ENCODE peak calls at places on chromosome 12, in six cellular contexts. B, P, S, D, K and N are unnamed samples.

GRCh38 chr12:62724285-62724684 is 210.7 kb downstream of the PPM1H start:
- DNase-seq in B (no peak), P (no peak), S (no peak), D (no peak), K (no peak), N (no peak)

GRCh38 chr12:128353271-128353670 is 86.3 kb downstream of the TMEM132C start:
- DNase-seq in B (no peak), P (no peak), S (no peak), D (no peak), K (no peak), N (no peak)

GRCh38 chr12:42426733-42427132 is 100.8 kb downstream of the PPHLN1 start:
- DNase-seq in B (no peak), P (no peak), S (no peak), D (no peak), K (peak; percentile 74), N (no peak)

GRCh38 chr12:112381421-112381897 is 772 bp downstream of the HECTD4 start:
- DNase-seq in B (peak; percentile 18), P (peak; percentile 51), S (no peak), D (no peak), K (peak; percentile 56), N (no peak)

GRCh38 chr12:51377099-51377984 is 13.9 kb downstream of the GALNT6 start:
- DNase-seq in B (no peak), P (no peak), S (no peak), D (no peak), K (no peak), N (no peak)

GRCh38 chr12:104339663-104340062 is 36.1 kb downstream of the EID3 start:
- DNase-seq in B (no peak), P (no peak), S (no peak), D (no peak), K (no peak), N (no peak)

GRCh38 chr12:78568326-78569020 is 296.1 kb upstream of the SYT1 start:
- DNase-seq in B (no peak), P (no peak), S (no peak), D (no peak), K (peak; percentile 71), N (no peak)

GRCh38 chr12:69688021-69688420 is 11.1 kb downstream of the BEST3 start:
- DNase-seq in B (no peak), P (no peak), S (peak; percentile 20), D (no peak), K (peak; percentile 75), N (no peak)

GRCh38 chr12:63323942-63324341 is 172.9 kb upstream of the AVPR1A start:
- DNase-seq in B (no peak), P (no peak), S (no peak), D (no peak), K (no peak), N (no peak)

DNA sequence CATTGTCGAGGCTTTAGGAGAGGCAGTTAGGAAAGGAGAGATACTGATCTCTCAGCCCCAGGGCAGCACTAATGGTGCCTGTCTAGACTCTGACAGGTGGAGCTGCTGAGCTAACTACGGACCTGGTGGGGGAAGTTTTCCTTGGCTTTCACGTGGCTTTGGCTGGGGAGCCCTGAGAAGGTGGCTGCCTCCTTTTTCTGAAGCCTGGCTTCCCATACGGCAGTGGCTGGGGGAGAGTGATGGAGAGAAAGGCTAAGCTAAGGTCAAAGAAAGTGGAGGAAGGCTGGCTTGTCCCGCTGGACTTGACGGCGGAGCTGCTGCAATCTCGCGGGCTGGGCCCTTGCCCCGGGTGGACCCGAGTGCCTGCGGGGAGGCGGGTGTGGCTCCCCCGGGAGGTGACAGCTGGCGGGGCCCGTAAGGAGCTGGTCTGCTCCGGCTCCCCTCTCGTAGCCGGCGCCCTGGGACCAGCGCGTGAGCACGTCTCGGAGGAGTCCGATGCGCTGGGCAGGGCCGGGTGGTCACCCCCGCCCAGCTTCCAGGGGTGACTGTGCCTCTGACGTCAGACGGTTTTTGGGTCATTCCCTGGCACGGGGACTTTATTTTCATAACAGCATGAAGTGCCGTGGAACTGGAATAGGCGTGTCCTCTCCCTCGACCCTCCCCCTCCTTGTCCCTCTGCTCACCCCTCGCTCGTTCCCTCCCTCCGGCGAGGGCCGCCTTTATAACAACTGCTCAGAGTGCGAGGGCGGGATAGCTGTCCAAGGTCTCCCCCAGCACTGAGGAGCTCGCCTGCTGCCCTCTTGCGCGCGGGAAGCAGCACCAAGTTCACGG is at the start of gene GPRC5A:
- DNase-seq in B (peak; percentile 76), P (peak; percentile 92), S (peak; percentile 87), D (peak; percentile 96), K (peak; percentile 97), N (peak; percentile 95)
- H3K27ac ChIP-seq in B (peak within 1 kb of the TSS; percentile 47), P (peak within 1 kb of the TSS; percentile 96), S (peak within 1 kb of the TSS; percentile 72), D (peak within 1 kb of the TSS; percentile 84), K (peak within 1 kb of the TSS; percentile 99), N (peak within 1 kb of the TSS; percentile 81)

DNA sequence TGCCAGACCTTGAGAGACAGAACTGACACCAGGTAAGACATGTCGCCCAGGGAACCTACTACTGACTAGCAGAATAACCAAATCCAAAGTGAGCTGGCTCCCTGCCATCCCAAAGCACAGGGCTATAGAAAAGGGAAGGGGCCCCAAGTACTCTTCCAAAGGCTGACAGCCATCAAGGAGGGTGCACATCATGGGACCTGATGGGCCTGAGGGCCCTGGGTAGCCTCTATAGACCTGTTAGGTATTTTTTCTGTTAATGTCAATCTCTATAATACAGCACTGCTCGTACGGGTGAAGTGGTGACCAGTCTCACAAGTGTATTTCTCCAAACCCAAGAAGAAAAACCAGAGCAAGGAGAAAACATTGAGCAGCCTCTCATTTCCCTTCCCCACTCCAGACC is 171.6 kb downstream of the ITPR2 start:
- DNase-seq in B (no peak), P (no peak), S (no peak), D (no peak), K (no peak), N (no peak)
- H3K36me3 ChIP-seq in B (peaks cover 38% of the 10 kb centered on the region), P (no peaks in the 10 kb centered on the region), S (peaks cover 2% of the 10 kb centered on the region), D (no peaks in the 10 kb centered on the region), K (no peaks in the 10 kb centered on the region), N (no peaks in the 10 kb centered on the region)

DNA sequence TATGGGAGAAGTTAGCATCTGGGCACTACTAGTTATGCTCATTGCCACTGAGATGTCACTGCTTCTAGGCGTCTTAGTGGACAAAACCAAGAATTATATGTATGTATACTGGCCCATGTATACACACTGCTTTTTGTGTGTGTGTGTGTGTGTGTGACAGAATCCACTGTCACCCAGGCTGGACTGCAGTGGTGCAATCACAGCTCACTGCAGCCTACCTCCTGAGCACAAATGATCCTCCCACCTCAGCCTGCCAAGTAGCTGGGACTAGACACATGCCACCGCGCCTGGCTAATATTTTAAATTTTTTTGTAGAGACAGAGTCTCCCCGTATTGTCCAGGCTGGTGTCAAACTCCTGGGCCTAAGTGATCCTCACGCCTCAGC is 25.2 kb downstream of the LIMA1 start:
- DNase-seq in B (peak; percentile 32), P (no peak), S (peak; percentile 53), D (no peak), K (no peak), N (no peak)
- H3K27ac ChIP-seq in B (peak overlapping the region; percentile 80), P (peak overlapping the region; percentile 79), S (peak overlapping the region; percentile 80), D (peak overlapping the region; percentile 87), K (peak overlapping the region; percentile 60), N (peak overlapping the region; percentile 68)

GRCh38 chr12:115966376-115966775 is 311.1 kb downstream of the MED13L start:
- DNase-seq in B (no peak), P (no peak), S (no peak), D (no peak), K (no peak), N (no peak)
- H3K36me3 ChIP-seq in B (peaks cover 93% of the 10 kb centered on the region), P (no peaks in the 10 kb centered on the region), S (no peaks in the 10 kb centered on the region), D (no peaks in the 10 kb centered on the region), K (peaks cover 48% of the 10 kb centered on the region), N (peaks cover 71% of the 10 kb centered on the region)

GRCh38 chr12:1993341-1993740 is 10.9 kb downstream of the DCP1B start:
- DNase-seq in B (no peak), P (no peak), S (no peak), D (no peak), K (peak; percentile 86), N (no peak)

GRCh38 chr12:1993871-1994371 is 10.3 kb downstream of the DCP1B start:
- DNase-seq in B (no peak), P (peak; percentile 78), S (no peak), D (no peak), K (peak; percentile 46), N (no peak)

GRCh38 chr12:1995205-1995896 is 8.9 kb downstream of the DCP1B start:
- DNase-seq in B (no peak), P (no peak), S (no peak), D (no peak), K (no peak), N (no peak)

GRCh38 chr12:1994429-1995143 is 9.7 kb downstream of the DCP1B start:
- DNase-seq in B (no peak), P (no peak), S (no peak), D (no peak), K (no peak), N (no peak)

GRCh38 chr12:1992732-1993131 is 11.5 kb downstream of the DCP1B start:
- DNase-seq in B (no peak), P (no peak), S (no peak), D (no peak), K (peak; percentile 25), N (no peak)
- H3K27ac ChIP-seq in B (no peak overlapping the region), P (peak overlapping the region; percentile 66), S (no peak overlapping the region), D (peak overlapping the region; percentile 44), K (peak overlapping the region; percentile 69), N (peak overlapping the region; percentile 75)

DNA sequence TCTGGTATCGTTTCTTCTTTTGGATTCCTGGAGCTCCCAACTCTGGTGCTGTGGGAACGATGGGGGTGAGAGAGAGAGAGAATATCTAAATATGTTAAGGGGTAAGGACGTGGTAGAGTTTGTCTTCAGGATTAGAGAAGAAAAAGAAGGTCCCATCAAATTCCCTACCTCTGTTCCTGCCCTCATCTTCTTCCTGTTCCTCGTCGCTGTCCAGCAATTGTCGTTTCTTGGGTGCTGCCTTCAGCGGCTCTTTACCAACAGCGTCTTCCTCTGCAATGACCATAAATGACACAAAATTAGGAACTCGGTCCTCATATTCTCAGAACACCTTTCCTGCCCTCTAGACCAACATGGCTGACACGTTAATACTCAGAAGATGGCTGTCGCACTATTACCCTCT is 31.5 kb downstream of the TIMELESS start:
- DNase-seq in B (no peak), P (no peak), S (no peak), D (no peak), K (no peak), N (no peak)
- H3K36me3 ChIP-seq in B (peaks cover 16% of the 10 kb centered on the region), P (no peaks in the 10 kb centered on the region), S (no peaks in the 10 kb centered on the region), D (no peaks in the 10 kb centered on the region), K (peaks cover 24% of the 10 kb centered on the region), N (peaks cover 11% of the 10 kb centered on the region)

GRCh38 chr12:53388932-53389331 is 9.0 kb downstream of the SP1 start:
- DNase-seq in B (no peak), P (no peak), S (no peak), D (no peak), K (no peak), N (no peak)
- H3K27ac ChIP-seq in B (peak overlapping the region; percentile 56), P (peak overlapping the region; percentile 36), S (peak overlapping the region; percentile 76), D (peak overlapping the region; percentile 85), K (no peak overlapping the region), N (peak overlapping the region; percentile 77)